ENCODE peak calls at places on chromosome 19, in eight cellular contexts. One of them, this sample, is unnamed.

GRCh38 chr19:41993612-41994483 is at the start of gene ATP1A3:
- DNase-seq in sigmoid colon: no peak
- DNase-seq in suprapubic skin: no peak
- DNase-seq in H1: no peak
- DNase-seq in esophagus muscularis mucosa: no peak
- DNase-seq in transverse colon: peak
- DNase-seq in breast epithelium: no peak
- DNase-seq in GM12892: peak
- DNase-seq in this sample: peak

GRCh38 chr19:5289060-5289990 is 51.3 kb downstream of the PTPRS start:
- DNase-seq in sigmoid colon: no peak
- DNase-seq in suprapubic skin: no peak
- DNase-seq in H1: no peak
- DNase-seq in esophagus muscularis mucosa: no peak
- DNase-seq in transverse colon: no peak
- DNase-seq in breast epithelium: no peak
- DNase-seq in GM12892: no peak
- DNase-seq in this sample: no peak

GRCh38 chr19:45815501-45816216 is 551 bp upstream of the RSPH6A start:
- DNase-seq in sigmoid colon: no peak
- DNase-seq in suprapubic skin: no peak
- DNase-seq in H1: peak
- DNase-seq in esophagus muscularis mucosa: no peak
- DNase-seq in transverse colon: no peak
- DNase-seq in breast epithelium: no peak
- DNase-seq in GM12892: peak
- DNase-seq in this sample: peak

GRCh38 chr19:10352764-10353671 is 13.6 kb upstream of the ICAM3 start:
- DNase-seq in sigmoid colon: peak
- DNase-seq in suprapubic skin: no peak
- DNase-seq in H1: peak
- DNase-seq in esophagus muscularis mucosa: no peak
- DNase-seq in transverse colon: no peak
- DNase-seq in breast epithelium: no peak
- DNase-seq in GM12892: peak
- DNase-seq in this sample: no peak

GRCh38 chr19:16446108-16447014 is 25.4 kb downstream of the EPS15L1 start:
- DNase-seq in sigmoid colon: no peak
- DNase-seq in suprapubic skin: no peak
- DNase-seq in H1: no peak
- DNase-seq in esophagus muscularis mucosa: no peak
- DNase-seq in transverse colon: no peak
- DNase-seq in breast epithelium: no peak
- DNase-seq in GM12892: no peak
- DNase-seq in this sample: no peak

GRCh38 chr19:13475044-13475443 is 31.2 kb downstream of the CACNA1A start:
- DNase-seq in sigmoid colon: no peak
- DNase-seq in suprapubic skin: no peak
- DNase-seq in H1: no peak
- DNase-seq in esophagus muscularis mucosa: no peak
- DNase-seq in transverse colon: no peak
- DNase-seq in breast epithelium: no peak
- DNase-seq in GM12892: no peak
- DNase-seq in this sample: no peak

GRCh38 chr19:55336101-55336500 is 3.6 kb upstream of the KMT5C start:
- DNase-seq in sigmoid colon: no peak
- DNase-seq in suprapubic skin: no peak
- DNase-seq in H1: no peak
- DNase-seq in esophagus muscularis mucosa: no peak
- DNase-seq in transverse colon: no peak
- DNase-seq in breast epithelium: no peak
- DNase-seq in GM12892: no peak
- DNase-seq in this sample: no peak

GRCh38 chr19:48752511-48753365 is at the start of gene FUT1:
- DNase-seq in sigmoid colon: peak
- DNase-seq in suprapubic skin: no peak
- DNase-seq in H1: peak
- DNase-seq in esophagus muscularis mucosa: no peak
- DNase-seq in transverse colon: peak
- DNase-seq in breast epithelium: peak
- DNase-seq in GM12892: no peak
- DNase-seq in this sample: peak

GRCh38 chr19:40642062-40642706 is 41.0 kb downstream of the LTBP4 start:
- DNase-seq in sigmoid colon: no peak
- DNase-seq in suprapubic skin: no peak
- DNase-seq in H1: no peak
- DNase-seq in esophagus muscularis mucosa: no peak
- DNase-seq in transverse colon: no peak
- DNase-seq in breast epithelium: no peak
- DNase-seq in GM12892: no peak
- DNase-seq in this sample: no peak

GRCh38 chr19:7533281-7533819 is 2.2 kb upstream of the PNPLA6 start:
- DNase-seq in sigmoid colon: peak
- DNase-seq in suprapubic skin: no peak
- DNase-seq in H1: no peak
- DNase-seq in esophagus muscularis mucosa: no peak
- DNase-seq in transverse colon: peak
- DNase-seq in breast epithelium: peak
- DNase-seq in GM12892: no peak
- DNase-seq in this sample: peak

GRCh38 chr19:15107056-15108010 is at the start of gene SYDE1:
- DNase-seq in sigmoid colon: peak
- DNase-seq in suprapubic skin: no peak
- DNase-seq in H1: no peak
- DNase-seq in esophagus muscularis mucosa: no peak
- DNase-seq in transverse colon: no peak
- DNase-seq in breast epithelium: peak
- DNase-seq in GM12892: no peak
- DNase-seq in this sample: no peak

GRCh38 chr19:16325161-16325527 is 518 bp downstream of the KLF2 start:
- DNase-seq in sigmoid colon: peak
- DNase-seq in suprapubic skin: no peak
- DNase-seq in H1: no peak
- DNase-seq in esophagus muscularis mucosa: no peak
- DNase-seq in transverse colon: peak
- DNase-seq in breast epithelium: no peak
- DNase-seq in GM12892: no peak
- DNase-seq in this sample: peak

GRCh38 chr19:42092350-42092749 is 16.4 kb downstream of the ZNF574 start:
- DNase-seq in sigmoid colon: no peak
- DNase-seq in suprapubic skin: no peak
- DNase-seq in H1: no peak
- DNase-seq in esophagus muscularis mucosa: no peak
- DNase-seq in transverse colon: peak
- DNase-seq in breast epithelium: no peak
- DNase-seq in GM12892: no peak
- DNase-seq in this sample: no peak

GRCh38 chr19:3975637-3976087 is 4.8 kb upstream of the DAPK3 start:
- DNase-seq in sigmoid colon: no peak
- DNase-seq in suprapubic skin: no peak
- DNase-seq in H1: no peak
- DNase-seq in esophagus muscularis mucosa: no peak
- DNase-seq in transverse colon: no peak
- DNase-seq in breast epithelium: no peak
- DNase-seq in GM12892: no peak
- DNase-seq in this sample: no peak

GRCh38 chr19:36686365-36687213 is 823 bp upstream of the ZNF567 start:
- DNase-seq in sigmoid colon: no peak
- DNase-seq in suprapubic skin: no peak
- DNase-seq in H1: no peak
- DNase-seq in esophagus muscularis mucosa: no peak
- DNase-seq in transverse colon: peak
- DNase-seq in breast epithelium: no peak
- DNase-seq in GM12892: no peak
- DNase-seq in this sample: no peak

GRCh38 chr19:13850910-13851753 is 25.8 kb upstream of the NANOS3 start:
- DNase-seq in sigmoid colon: peak
- DNase-seq in suprapubic skin: peak
- DNase-seq in H1: no peak
- DNase-seq in esophagus muscularis mucosa: peak
- DNase-seq in transverse colon: peak
- DNase-seq in breast epithelium: peak
- DNase-seq in GM12892: no peak
- DNase-seq in this sample: peak

GRCh38 chr19:44824758-44825157 is 15.9 kb downstream of the BCAM start:
- DNase-seq in sigmoid colon: no peak
- DNase-seq in suprapubic skin: no peak
- DNase-seq in H1: no peak
- DNase-seq in esophagus muscularis mucosa: no peak
- DNase-seq in transverse colon: no peak
- DNase-seq in breast epithelium: no peak
- DNase-seq in GM12892: no peak
- DNase-seq in this sample: peak

GRCh38 chr19:5691205-5691929 is 1.3 kb downstream of the RPL36 start:
- DNase-seq in sigmoid colon: peak
- DNase-seq in suprapubic skin: peak
- DNase-seq in H1: no peak
- DNase-seq in esophagus muscularis mucosa: no peak
- DNase-seq in transverse colon: peak
- DNase-seq in breast epithelium: peak
- DNase-seq in GM12892: no peak
- DNase-seq in this sample: peak

DNA sequence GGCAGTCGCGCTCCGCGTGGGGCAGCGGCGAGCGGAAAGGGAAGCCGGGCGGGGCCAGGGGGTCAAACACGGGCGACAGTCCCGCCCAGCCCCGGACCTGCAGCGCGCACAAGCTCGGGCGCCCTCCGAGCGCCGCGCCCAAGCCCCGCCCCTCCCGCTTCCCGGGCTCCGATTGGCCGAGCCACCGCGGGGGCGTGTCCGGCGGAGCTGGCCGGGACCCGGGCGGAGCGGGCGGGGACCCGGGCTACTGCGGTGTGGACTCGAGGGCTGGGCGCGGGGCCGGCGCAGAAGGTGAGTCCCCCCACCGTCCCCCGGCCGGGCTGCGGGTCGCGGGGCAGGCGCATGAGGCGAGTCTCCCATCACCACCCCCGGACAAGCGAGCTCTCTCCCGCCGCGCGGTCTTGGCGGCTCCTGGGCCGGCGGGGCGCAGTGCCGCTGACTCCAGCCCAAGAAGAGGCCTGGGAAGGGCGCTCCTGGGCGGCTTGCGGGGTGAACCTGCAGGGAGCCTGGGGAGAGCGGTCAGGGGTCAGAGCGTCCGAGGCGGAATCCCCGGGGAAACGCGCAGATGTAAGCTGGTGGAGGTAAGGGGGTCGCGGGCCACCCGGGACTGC is at the start of gene PLEKHF1:
- DNase-seq in sigmoid colon: peak
- DNase-seq in suprapubic skin: peak
- DNase-seq in H1: no peak
- DNase-seq in esophagus muscularis mucosa: peak
- DNase-seq in transverse colon: peak
- DNase-seq in breast epithelium: peak
- DNase-seq in GM12892: peak
- DNase-seq in this sample: peak
- TF ChIP-seq POLR2AphosphoS5 in sigmoid colon: peak
- TF ChIP-seq POLR2AphosphoS5 in suprapubic skin: no peak
- TF ChIP-seq POLR2AphosphoS5 in H1: no peak
- TF ChIP-seq POLR2AphosphoS5 in esophagus muscularis mucosa: peak
- TF ChIP-seq POLR2AphosphoS5 in transverse colon: peak
- TF ChIP-seq POLR2AphosphoS5 in breast epithelium: no peak
- TF ChIP-seq POLR2AphosphoS5 in GM12892: no peak
- TF ChIP-seq POLR2AphosphoS5 in this sample: no peak

GRCh38 chr19:2235396-2236284 is 489 bp downstream of the PLEKHJ1 start:
- DNase-seq in sigmoid colon: no peak
- DNase-seq in suprapubic skin: no peak
- DNase-seq in H1: no peak
- DNase-seq in esophagus muscularis mucosa: no peak
- DNase-seq in transverse colon: peak
- DNase-seq in breast epithelium: peak
- DNase-seq in GM12892: no peak
- DNase-seq in this sample: peak
- TF ChIP-seq POLR2A in sigmoid colon: peak
- TF ChIP-seq POLR2A in suprapubic skin: no peak
- TF ChIP-seq POLR2A in H1: no peak
- TF ChIP-seq POLR2A in esophagus muscularis mucosa: no peak
- TF ChIP-seq POLR2A in transverse colon: peak
- TF ChIP-seq POLR2A in breast epithelium: no peak
- TF ChIP-seq POLR2A in GM12892: peak
- TF ChIP-seq POLR2A in this sample: no peak

DNA sequence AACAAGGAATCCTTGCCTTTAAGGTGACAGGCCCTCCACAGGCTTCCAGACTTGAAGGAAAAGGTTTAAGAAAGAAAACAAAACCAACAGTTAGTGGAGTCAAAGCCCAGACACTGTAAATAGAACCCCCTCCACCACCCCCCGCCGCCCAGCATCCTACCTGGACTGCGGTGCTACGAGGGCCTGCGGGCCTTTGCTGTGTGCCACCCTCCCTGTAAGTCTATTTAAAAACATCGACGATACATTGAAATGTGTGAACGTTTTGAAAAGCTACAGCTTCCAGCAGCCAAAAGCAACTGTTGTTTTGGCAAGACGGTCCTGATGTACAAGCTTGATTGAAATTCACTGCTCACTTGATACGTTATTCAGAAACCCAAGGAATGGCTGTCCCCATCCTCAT is 6.2 kb upstream of the GARIN5A start:
- DNase-seq in sigmoid colon: no peak
- DNase-seq in suprapubic skin: no peak
- DNase-seq in H1: no peak
- DNase-seq in esophagus muscularis mucosa: no peak
- DNase-seq in transverse colon: no peak
- DNase-seq in breast epithelium: no peak
- DNase-seq in GM12892: no peak
- DNase-seq in this sample: no peak
- TF ChIP-seq POLR2AphosphoS5 in sigmoid colon: no peak
- TF ChIP-seq POLR2AphosphoS5 in suprapubic skin: no peak
- TF ChIP-seq POLR2AphosphoS5 in H1: no peak
- TF ChIP-seq POLR2AphosphoS5 in esophagus muscularis mucosa: no peak
- TF ChIP-seq POLR2AphosphoS5 in transverse colon: no peak
- TF ChIP-seq POLR2AphosphoS5 in breast epithelium: no peak
- TF ChIP-seq POLR2AphosphoS5 in GM12892: no peak
- TF ChIP-seq POLR2AphosphoS5 in this sample: no peak

GRCh38 chr19:56838930-56839664 is 1.4 kb downstream of the PEG3 start:
- DNase-seq in sigmoid colon: peak
- DNase-seq in suprapubic skin: peak
- DNase-seq in H1: no peak
- DNase-seq in esophagus muscularis mucosa: peak
- DNase-seq in transverse colon: peak
- DNase-seq in breast epithelium: peak
- DNase-seq in GM12892: no peak
- DNase-seq in this sample: peak

GRCh38 chr19:56841194-56841546 is 644 bp upstream of the PEG3 start:
- DNase-seq in sigmoid colon: no peak
- DNase-seq in suprapubic skin: no peak
- DNase-seq in H1: no peak
- DNase-seq in esophagus muscularis mucosa: no peak
- DNase-seq in transverse colon: no peak
- DNase-seq in breast epithelium: no peak
- DNase-seq in GM12892: no peak
- DNase-seq in this sample: no peak

GRCh38 chr19:56839665-56840451 is 668 bp downstream of the PEG3 start:
- DNase-seq in sigmoid colon: peak
- DNase-seq in suprapubic skin: peak
- DNase-seq in H1: no peak
- DNase-seq in esophagus muscularis mucosa: peak
- DNase-seq in transverse colon: peak
- DNase-seq in breast epithelium: peak
- DNase-seq in GM12892: no peak
- DNase-seq in this sample: peak

GRCh38 chr19:56842421-56842820 is 1.9 kb upstream of the PEG3 start:
- DNase-seq in sigmoid colon: no peak
- DNase-seq in suprapubic skin: no peak
- DNase-seq in H1: no peak
- DNase-seq in esophagus muscularis mucosa: no peak
- DNase-seq in transverse colon: no peak
- DNase-seq in breast epithelium: no peak
- DNase-seq in GM12892: no peak
- DNase-seq in this sample: no peak

GRCh38 chr19:56840452-56841193 is at the start of the genes PEG3 and ZIM2:
- DNase-seq in sigmoid colon: peak
- DNase-seq in suprapubic skin: peak
- DNase-seq in H1: no peak
- DNase-seq in esophagus muscularis mucosa: no peak
- DNase-seq in transverse colon: peak
- DNase-seq in breast epithelium: peak
- DNase-seq in GM12892: no peak
- DNase-seq in this sample: peak
- TF ChIP-seq POLR2A in sigmoid colon: peak
- TF ChIP-seq POLR2A in suprapubic skin: no peak
- TF ChIP-seq POLR2A in H1: no peak
- TF ChIP-seq POLR2A in esophagus muscularis mucosa: no peak
- TF ChIP-seq POLR2A in transverse colon: no peak
- TF ChIP-seq POLR2A in breast epithelium: no peak
- TF ChIP-seq POLR2A in GM12892: no peak
- TF ChIP-seq POLR2A in this sample: no peak

This sample was measured in upper lobe of left lung.